ENCODE peak calls at places on chromosomes 2 and 18, in six cellular contexts. L is IMR-90, K is neuronal stem cell, X is H9, C is trophoblast cell, V is H1. W is an unnamed sample.

GRCh38 chr2:51441786-51442185 is 409.9 kb upstream of the NRXN1 start:
- DNase-seq in L (peak), K (no peak), X (no peak), C (no peak), V (no peak), W (no peak)

GRCh38 chr2:235670974-235671787 is 177.3 kb downstream of the AGAP1 start:
- DNase-seq in L (no peak), K (no peak), X (no peak), C (no peak), V (no peak), W (no peak)

GRCh38 chr2:69030791-69031190 is 17.8 kb downstream of the ANTXR1 start:
- DNase-seq in L (no peak), K (no peak), X (no peak), C (no peak), V (no peak), W (no peak)

GRCh38 chr2:143428700-143429099 is 299.5 kb downstream of the ARHGAP15 start:
- DNase-seq in L (no peak), K (no peak), X (no peak), C (no peak), V (no peak), W (no peak)

GRCh38 chr2:18626958-18627650 is 37.7 kb upstream of the NT5C1B start:
- DNase-seq in L (no peak), K (no peak), X (no peak), C (no peak), V (no peak), W (peak)

GRCh38 chr18:70195852-70196434 is 9.5 kb downstream of the RTTN start:
- DNase-seq in L (peak), K (peak), X (no peak), C (peak), V (no peak), W (peak)

GRCh38 chr2:95273911-95274290 is 348 bp upstream of the PROM2 start:
- DNase-seq in L (no peak), K (no peak), X (no peak), C (no peak), V (no peak), W (no peak)

GRCh38 chr18:9913526-9914333 is at the start of gene VAPA:
- DNase-seq in L (peak), K (peak), X (peak), C (peak), V (peak), W (peak)

GRCh38 chr18:79923896-79924585 is 27.4 kb downstream of the SLC66A2 start:
- DNase-seq in L (no peak), K (no peak), X (no peak), C (no peak), V (no peak), W (no peak)

GRCh38 chr2:201470821-201471731 is 19.5 kb downstream of the STRADB start:
- DNase-seq in L (peak), K (peak), X (peak), C (no peak), V (no peak), W (no peak)

GRCh38 chr2:78992807-78993517 is 32.5 kb upstream of the REG3G start:
- DNase-seq in L (no peak), K (no peak), X (peak), C (no peak), V (peak), W (no peak)

GRCh38 chr2:127479219-127479825 is 47.0 kb downstream of the IWS1 start:
- DNase-seq in L (peak), K (peak), X (no peak), C (peak), V (no peak), W (peak)

GRCh38 chr2:8408560-8409460 is 273.0 kb upstream of the ID2 start:
- DNase-seq in L (no peak), K (no peak), X (no peak), C (no peak), V (no peak), W (peak)

GRCh38 chr18:41828137-41828536 is 126.9 kb upstream of the PIK3C3 start:
- DNase-seq in L (no peak), K (no peak), X (no peak), C (no peak), V (no peak), W (no peak)

GRCh38 chr2:216221806-216222205 is 112.7 kb downstream of the XRCC5 start:
- DNase-seq in L (peak), K (no peak), X (no peak), C (no peak), V (no peak), W (peak)

GRCh38 chr2:60597346-60597745 is 43.9 kb upstream of the BCL11A start:
- DNase-seq in L (no peak), K (no peak), X (no peak), C (peak), V (no peak), W (no peak)

GRCh38 chr2:176664478-176664877 is 395.2 kb downstream of the MTX2 start:
- DNase-seq in L (no peak), K (no peak), X (no peak), C (no peak), V (no peak), W (no peak)

GRCh38 chr2:30232027-30232800 is 880 bp downstream of the LBH start:
- DNase-seq in L (peak), K (peak), X (peak), C (peak), V (no peak), W (peak)

GRCh38 chr2:148273158-148273691 is 252.3 kb downstream of the MBD5 start:
- DNase-seq in L (peak), K (no peak), X (no peak), C (peak), V (no peak), W (peak)

GRCh38 chr18:5475252-5475651 is 68.5 kb downstream of the EPB41L3 start:
- DNase-seq in L (no peak), K (no peak), X (no peak), C (no peak), V (no peak), W (no peak)

GRCh38 chr2:206163251-206163880 is 3.7 kb downstream of the EEF1B2 start:
- DNase-seq in L (no peak), K (no peak), X (no peak), C (no peak), V (no peak), W (no peak)

GRCh38 chr2:143425896-143426295 is 296.7 kb downstream of the ARHGAP15 start:
- DNase-seq in L (no peak), K (no peak), X (no peak), C (no peak), V (no peak), W (no peak)

GRCh38 chr18:72235422-72235821 is 308.7 kb downstream of the CBLN2 start:
- DNase-seq in L (no peak), K (peak), X (peak), C (no peak), V (peak), W (no peak)

GRCh38 chr2:197705912-197706838 is 1.0 kb downstream of the MARS2 start:
- DNase-seq in L (peak), K (no peak), X (peak), C (peak), V (no peak), W (peak)

GRCh38 chr2:7400628-7401027 is 483.4 kb downstream of the RNF144A start:
- DNase-seq in L (no peak), K (no peak), X (no peak), C (no peak), V (no peak), W (peak)

GRCh38 chr2:54666131-54666637 is 57.3 kb upstream of the EML6 start:
- DNase-seq in L (peak), K (no peak), X (no peak), C (no peak), V (no peak), W (peak)

GRCh38 chr2:60581461-60582282 is 28.2 kb upstream of the BCL11A start:
- DNase-seq in L (peak), K (peak), X (peak), C (peak), V (no peak), W (peak)

GRCh38 chr18:27942706-27943105 is 234.2 kb downstream of the CDH2 start:
- DNase-seq in L (peak), K (no peak), X (no peak), C (peak), V (no peak), W (peak)

GRCh38 chr18:48752928-48753327 is 197.8 kb downstream of the SMAD7 start:
- DNase-seq in L (no peak), K (no peak), X (no peak), C (no peak), V (no peak), W (no peak)

GRCh38 chr2:7773362-7773973 is 856.3 kb downstream of the RNF144A start:
- DNase-seq in L (no peak), K (no peak), X (no peak), C (peak), V (no peak), W (no peak)

GRCh38 chr2:121088251-121089004 is 196.6 kb downstream of the TFCP2L1 start:
- DNase-seq in L (no peak), K (no peak), X (no peak), C (no peak), V (no peak), W (no peak)

GRCh38 chr2:217436386-217436785 is 566.4 kb downstream of the TNS1 start:
- DNase-seq in L (no peak), K (no peak), X (no peak), C (no peak), V (no peak), W (no peak)
- H4K91ac ChIP-seq in L (peak), K (no peak), X (no peak), C (peak), V (no peak), W (no peak)

DNA sequence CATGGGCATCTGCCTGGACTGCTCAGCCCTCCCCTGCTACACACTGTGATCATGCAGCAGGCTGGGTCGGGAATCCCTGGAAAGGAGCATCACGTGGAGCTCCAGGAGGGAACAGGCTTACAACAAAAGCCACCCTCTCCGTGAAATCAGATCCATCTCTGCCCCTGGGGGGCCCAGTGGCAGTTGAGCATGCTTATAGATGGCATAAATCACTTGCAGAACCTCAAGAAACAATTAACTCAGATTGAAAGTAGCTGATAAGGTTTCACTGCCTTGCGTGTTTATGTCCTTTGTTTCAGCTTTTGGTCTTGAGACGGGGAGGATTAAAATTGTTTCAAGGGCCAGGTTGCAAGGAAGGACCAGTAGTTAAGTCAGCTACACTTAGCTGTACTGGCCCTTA is 354.8 kb upstream of the MEIS1 start:
- DNase-seq in L (no peak), K (no peak), X (no peak), C (no peak), V (no peak), W (no peak)
- H4K91ac ChIP-seq in L (no peak), K (no peak), X (no peak), C (no peak), V (no peak), W (no peak)

GRCh38 chr2:242034996-242035814 is 165.7 kb downstream of the RTP5 start:
- DNase-seq in L (no peak), K (no peak), X (peak), C (no peak), V (no peak), W (no peak)
- H4K91ac ChIP-seq in L (no peak), K (no peak), X (no peak), C (no peak), V (no peak), W (no peak)

GRCh38 chr2:105307550-105307949 is 22.0 kb downstream of the TGFBRAP1 start:
- DNase-seq in L (no peak), K (no peak), X (no peak), C (no peak), V (no peak), W (no peak)
- H4K91ac ChIP-seq in L (no peak), K (no peak), X (no peak), C (no peak), V (no peak), W (no peak)